ENCODE peak calls at places on chromosomes 1 and 21, in five cellular contexts. B, H, E, Q and D are unnamed samples.

GRCh38 chr1:101408212-101409042 is 171.6 kb downstream of the S1PR1 start:
- DNase-seq in B (no peak), H (no peak), E (no peak), Q (no peak), D (no peak)

GRCh38 chr1:101843160-101843559 is 153.6 kb downstream of the OLFM3 start:
- DNase-seq in B (no peak), H (peak), E (no peak), Q (no peak), D (peak)

GRCh38 chr1:3796215-3797193 is at the start of gene LRRC47:
- DNase-seq in B (peak), H (peak), E (peak), Q (peak), D (peak)

GRCh38 chr21:34883501-34884271 is 165.4 kb downstream of the RUNX1 start:
- DNase-seq in B (no peak), H (no peak), E (no peak), Q (no peak), D (no peak)

GRCh38 chr1:91383461-91383860 is 21.2 kb downstream of the HFM1 start:
- DNase-seq in B (no peak), H (no peak), E (no peak), Q (no peak), D (no peak)

GRCh38 chr1:240407407-240407806 is 204.5 kb downstream of the GREM2 start:
- DNase-seq in B (no peak), H (no peak), E (no peak), Q (no peak), D (no peak)

GRCh38 chr21:38032402-38032801 is 116.1 kb upstream of the KCNJ6 start:
- DNase-seq in B (no peak), H (no peak), E (no peak), Q (no peak), D (no peak)

GRCh38 chr1:203048555-203049051 is 22.3 kb downstream of the PPFIA4 start:
- DNase-seq in B (no peak), H (peak), E (peak), Q (no peak), D (no peak)

DNA sequence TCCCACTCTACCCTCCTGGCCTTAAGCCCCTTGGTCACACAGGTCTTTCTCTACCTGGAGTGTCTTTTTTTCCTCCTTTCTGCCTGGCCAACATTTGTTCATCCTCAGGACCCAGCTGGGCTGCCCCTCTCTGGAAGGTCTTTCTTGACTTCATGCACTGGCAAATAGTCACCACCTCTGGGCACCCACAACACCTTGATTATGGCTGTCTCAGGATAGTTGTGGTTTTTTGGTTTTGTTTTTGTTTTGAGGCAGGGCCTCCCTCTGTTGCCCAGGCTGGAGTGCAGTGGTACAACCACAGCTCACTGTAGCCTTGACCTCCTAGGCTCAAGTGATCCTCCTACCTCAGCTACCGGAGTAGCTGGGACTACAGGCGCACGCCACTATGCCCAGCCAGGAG is 10.8 kb downstream of the RPS6KA1 start:
- DNase-seq in B (no peak), H (no peak), E (no peak), Q (no peak), D (no peak)
- TF ChIP-seq SUZ12 in B (no peak), H (no peak), E (no peak), Q (no peak), D (no peak)

GRCh38 chr1:164716992-164717703 is 158.2 kb downstream of the PBX1 start:
- DNase-seq in B (no peak), H (no peak), E (no peak), Q (no peak), D (no peak)
- TF ChIP-seq SUZ12 in B (no peak), H (no peak), E (no peak), Q (no peak), D (no peak)

DNA sequence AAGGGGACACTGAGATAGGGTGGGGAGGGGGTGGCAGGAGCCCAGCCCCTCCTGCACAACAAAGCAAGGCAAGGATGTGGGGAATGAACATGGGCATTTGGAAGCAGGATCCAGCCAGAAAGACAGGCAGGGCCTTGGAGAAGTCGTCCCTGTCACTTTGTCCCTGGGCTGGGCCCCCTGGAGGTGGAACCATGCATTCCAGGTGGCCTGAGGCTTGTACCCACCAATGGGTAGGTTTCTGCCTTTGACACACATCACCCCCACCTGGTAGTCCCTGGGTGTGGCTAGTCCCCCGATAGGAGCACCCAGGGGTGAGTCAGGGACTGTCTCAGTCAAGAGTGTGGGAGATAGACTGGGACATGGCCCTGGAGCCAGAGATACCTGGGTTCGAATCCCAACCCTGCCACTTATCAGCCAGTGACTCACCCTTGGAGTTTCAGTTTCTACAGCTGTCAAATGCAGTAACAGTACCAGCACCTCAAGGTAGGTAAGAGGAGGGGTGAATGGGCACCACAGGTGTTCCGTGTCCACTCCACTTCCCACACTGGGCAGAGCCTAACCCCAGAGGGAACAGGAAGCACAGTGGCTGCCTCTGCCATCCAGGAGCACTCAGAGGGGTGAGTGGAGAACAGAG is 10.0 kb downstream of the PLA2G2D start:
- DNase-seq in B (no peak), H (no peak), E (no peak), Q (no peak), D (no peak)
- TF ChIP-seq SUZ12 in B (no peak), H (no peak), E (no peak), Q (no peak), D (no peak)

GRCh38 chr1:31760901-31761470 is 3.2 kb downstream of the ADGRB2 start:
- DNase-seq in B (no peak), H (peak), E (peak), Q (no peak), D (peak)
- TF ChIP-seq SUZ12 in B (no peak), H (no peak), E (no peak), Q (peak), D (no peak)

GRCh38 chr1:174447866-174448530 is at the start of gene GPR52:
- DNase-seq in B (no peak), H (no peak), E (no peak), Q (no peak), D (no peak)
- TF ChIP-seq SUZ12 in B (no peak), H (no peak), E (no peak), Q (no peak), D (no peak)

DNA sequence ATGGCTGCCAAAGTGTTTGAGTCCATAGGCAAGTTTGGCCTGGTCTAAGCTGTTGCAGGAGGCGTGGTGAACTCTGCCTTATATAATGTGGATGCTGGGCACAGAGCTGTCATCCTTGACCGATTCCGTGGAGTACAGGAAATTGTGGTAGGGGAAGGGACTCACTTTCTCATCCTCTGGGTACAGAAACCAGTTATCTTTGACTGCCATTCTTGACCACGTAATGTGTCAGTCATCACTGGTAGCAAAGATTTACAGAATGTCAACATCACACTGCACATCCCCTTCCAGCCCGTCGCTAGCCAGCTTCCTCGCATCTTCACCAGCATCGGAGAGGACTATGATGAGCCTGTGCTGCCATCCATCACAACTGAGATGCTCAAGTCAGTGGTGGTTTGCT is 215.8 kb upstream of the JUN start:
- DNase-seq in B (no peak), H (no peak), E (no peak), Q (no peak), D (no peak)
- TF ChIP-seq SUZ12 in B (no peak), H (no peak), E (no peak), Q (no peak), D (no peak)